ENCODE peak calls at places on chromosome 5, in seven cellular contexts. One of them, this sample, is unnamed.

GRCh38 chr5:153632748-153633290 is 142.3 kb downstream of the GRIA1 start:
- DNase-seq in mesendoderm: no peak
- DNase-seq in CD4-positive, CD25-positive, alpha-beta regulatory T cell: no peak
- DNase-seq in body of pancreas: no peak
- DNase-seq in upper lobe of right lung: no peak
- DNase-seq in tibial artery: no peak
- DNase-seq in neuronal stem cell: no peak
- DNase-seq in this sample: no peak

GRCh38 chr5:74055446-74056097 is 429.6 kb downstream of the ARHGEF28 start:
- DNase-seq in neuronal stem cell: no peak
- DNase-seq in mesendoderm: peak; percentile 74
- DNase-seq in upper lobe of right lung: no peak
- DNase-seq in CD4-positive, CD25-positive, alpha-beta regulatory T cell: no peak
- DNase-seq in tibial artery: no peak
- DNase-seq in body of pancreas: no peak
- DNase-seq in this sample: no peak

GRCh38 chr5:175461370-175461769 is 17.0 kb upstream of the SFXN1 start:
- DNase-seq in CD4-positive, CD25-positive, alpha-beta regulatory T cell: no peak
- DNase-seq in upper lobe of right lung: no peak
- DNase-seq in tibial artery: no peak
- DNase-seq in body of pancreas: no peak
- DNase-seq in neuronal stem cell: no peak
- DNase-seq in mesendoderm: no peak
- DNase-seq in this sample: no peak

GRCh38 chr5:79859588-79859987 is 131.5 kb downstream of the MTX3 start:
- DNase-seq in upper lobe of right lung: no peak
- DNase-seq in mesendoderm: no peak
- DNase-seq in tibial artery: no peak
- DNase-seq in CD4-positive, CD25-positive, alpha-beta regulatory T cell: no peak
- DNase-seq in neuronal stem cell: no peak
- DNase-seq in body of pancreas: no peak
- DNase-seq in this sample: no peak

GRCh38 chr5:59124983-59125960 is 542.4 kb downstream of the RAB3C start:
- DNase-seq in CD4-positive, CD25-positive, alpha-beta regulatory T cell: no peak
- DNase-seq in body of pancreas: no peak
- DNase-seq in upper lobe of right lung: no peak
- DNase-seq in neuronal stem cell: no peak
- DNase-seq in tibial artery: no peak
- DNase-seq in mesendoderm: peak; percentile 48
- DNase-seq in this sample: no peak

GRCh38 chr5:123807177-123807900 is 295.4 kb downstream of the CSNK1G3 start:
- DNase-seq in body of pancreas: no peak
- DNase-seq in upper lobe of right lung: no peak
- DNase-seq in mesendoderm: peak; percentile 66
- DNase-seq in neuronal stem cell: peak; percentile 35
- DNase-seq in tibial artery: no peak
- DNase-seq in CD4-positive, CD25-positive, alpha-beta regulatory T cell: no peak
- DNase-seq in this sample: no peak

GRCh38 chr5:34494111-34494755 is 161.9 kb upstream of the RAI14 start:
- DNase-seq in body of pancreas: no peak
- DNase-seq in upper lobe of right lung: no peak
- DNase-seq in CD4-positive, CD25-positive, alpha-beta regulatory T cell: no peak
- DNase-seq in neuronal stem cell: no peak
- DNase-seq in mesendoderm: no peak
- DNase-seq in tibial artery: no peak
- DNase-seq in this sample: no peak

GRCh38 chr5:6734781-6735180 is 21.5 kb downstream of the TENT4A start:
- DNase-seq in neuronal stem cell: no peak
- DNase-seq in CD4-positive, CD25-positive, alpha-beta regulatory T cell: no peak
- DNase-seq in upper lobe of right lung: no peak
- DNase-seq in mesendoderm: no peak
- DNase-seq in tibial artery: no peak
- DNase-seq in body of pancreas: no peak
- DNase-seq in this sample: no peak

GRCh38 chr5:139094154-139095131 is 103.7 kb downstream of the SIL1 start:
- DNase-seq in neuronal stem cell: no peak
- DNase-seq in upper lobe of right lung: no peak
- DNase-seq in body of pancreas: no peak
- DNase-seq in mesendoderm: no peak
- DNase-seq in CD4-positive, CD25-positive, alpha-beta regulatory T cell: no peak
- DNase-seq in tibial artery: no peak
- DNase-seq in this sample: no peak

GRCh38 chr5:16644301-16644889 is 27.6 kb upstream of the RETREG1 start:
- DNase-seq in body of pancreas: no peak
- DNase-seq in CD4-positive, CD25-positive, alpha-beta regulatory T cell: peak; percentile 23
- DNase-seq in neuronal stem cell: no peak
- DNase-seq in tibial artery: no peak
- DNase-seq in mesendoderm: no peak
- DNase-seq in upper lobe of right lung: no peak
- DNase-seq in this sample: no peak

GRCh38 chr5:84303315-84303714 is 81.4 kb downstream of the EDIL3 start:
- DNase-seq in upper lobe of right lung: no peak
- DNase-seq in tibial artery: no peak
- DNase-seq in CD4-positive, CD25-positive, alpha-beta regulatory T cell: no peak
- DNase-seq in body of pancreas: no peak
- DNase-seq in mesendoderm: no peak
- DNase-seq in neuronal stem cell: no peak
- DNase-seq in this sample: no peak

GRCh38 chr5:34497031-34497808 is 158.9 kb upstream of the RAI14 start:
- DNase-seq in neuronal stem cell: no peak
- DNase-seq in tibial artery: peak; percentile 84
- DNase-seq in body of pancreas: peak; percentile 33
- DNase-seq in upper lobe of right lung: no peak
- DNase-seq in mesendoderm: no peak
- DNase-seq in CD4-positive, CD25-positive, alpha-beta regulatory T cell: no peak
- DNase-seq in this sample: peak; percentile 73

GRCh38 chr5:178902849-178903248 is 7.1 kb downstream of the ZFP2 start:
- DNase-seq in tibial artery: no peak
- DNase-seq in upper lobe of right lung: no peak
- DNase-seq in body of pancreas: no peak
- DNase-seq in neuronal stem cell: no peak
- DNase-seq in CD4-positive, CD25-positive, alpha-beta regulatory T cell: no peak
- DNase-seq in mesendoderm: no peak
- DNase-seq in this sample: no peak

GRCh38 chr5:103414598-103414997 is 148.0 kb downstream of the NUDT12 start:
- DNase-seq in neuronal stem cell: no peak
- DNase-seq in tibial artery: no peak
- DNase-seq in mesendoderm: peak; percentile 26
- DNase-seq in body of pancreas: no peak
- DNase-seq in upper lobe of right lung: no peak
- DNase-seq in CD4-positive, CD25-positive, alpha-beta regulatory T cell: no peak
- DNase-seq in this sample: no peak

GRCh38 chr5:62005551-62005950 is 300.5 kb upstream of the KIF2A start:
- DNase-seq in mesendoderm: no peak
- DNase-seq in CD4-positive, CD25-positive, alpha-beta regulatory T cell: no peak
- DNase-seq in tibial artery: no peak
- DNase-seq in neuronal stem cell: no peak
- DNase-seq in body of pancreas: no peak
- DNase-seq in upper lobe of right lung: no peak
- DNase-seq in this sample: no peak

GRCh38 chr5:36502608-36503007 is 103.8 kb upstream of the SLC1A3 start:
- DNase-seq in body of pancreas: no peak
- DNase-seq in mesendoderm: no peak
- DNase-seq in CD4-positive, CD25-positive, alpha-beta regulatory T cell: no peak
- DNase-seq in tibial artery: no peak
- DNase-seq in neuronal stem cell: no peak
- DNase-seq in upper lobe of right lung: no peak
- DNase-seq in this sample: no peak

GRCh38 chr5:10866913-10867312 is 105.9 kb upstream of the DAP start:
- DNase-seq in tibial artery: no peak
- DNase-seq in upper lobe of right lung: no peak
- DNase-seq in CD4-positive, CD25-positive, alpha-beta regulatory T cell: no peak
- DNase-seq in body of pancreas: no peak
- DNase-seq in mesendoderm: peak; percentile 63
- DNase-seq in neuronal stem cell: no peak
- DNase-seq in this sample: no peak

GRCh38 chr5:96563816-96564215 is 98.4 kb upstream of the CAST start:
- DNase-seq in upper lobe of right lung: no peak
- DNase-seq in body of pancreas: no peak
- DNase-seq in mesendoderm: no peak
- DNase-seq in neuronal stem cell: no peak
- DNase-seq in tibial artery: no peak
- DNase-seq in CD4-positive, CD25-positive, alpha-beta regulatory T cell: no peak
- DNase-seq in this sample: no peak

GRCh38 chr5:95729115-95730010 is 1.8 kb upstream of the RHOBTB3 start:
- DNase-seq in tibial artery: no peak
- DNase-seq in body of pancreas: no peak
- DNase-seq in mesendoderm: no peak
- DNase-seq in upper lobe of right lung: no peak
- DNase-seq in neuronal stem cell: no peak
- DNase-seq in CD4-positive, CD25-positive, alpha-beta regulatory T cell: no peak
- DNase-seq in this sample: no peak

GRCh38 chr5:102856374-102856748 is 101.3 kb downstream of the PAM start:
- DNase-seq in upper lobe of right lung: no peak
- DNase-seq in mesendoderm: no peak
- DNase-seq in CD4-positive, CD25-positive, alpha-beta regulatory T cell: no peak
- DNase-seq in tibial artery: no peak
- DNase-seq in body of pancreas: no peak
- DNase-seq in neuronal stem cell: no peak
- DNase-seq in this sample: no peak

GRCh38 chr5:159146839-159147238 is 47.1 kb upstream of the EBF1 start:
- DNase-seq in tibial artery: no peak
- DNase-seq in CD4-positive, CD25-positive, alpha-beta regulatory T cell: no peak
- DNase-seq in neuronal stem cell: no peak
- DNase-seq in mesendoderm: peak; percentile 78
- DNase-seq in upper lobe of right lung: no peak
- DNase-seq in body of pancreas: no peak
- DNase-seq in this sample: no peak

GRCh38 chr5:159149085-159149484 is 49.4 kb upstream of the EBF1 start:
- DNase-seq in mesendoderm: no peak
- DNase-seq in upper lobe of right lung: no peak
- DNase-seq in CD4-positive, CD25-positive, alpha-beta regulatory T cell: no peak
- DNase-seq in body of pancreas: no peak
- DNase-seq in tibial artery: no peak
- DNase-seq in neuronal stem cell: no peak
- DNase-seq in this sample: no peak
- H3K27ac ChIP-seq in mesendoderm: no peak overlapping the region
- H3K27ac ChIP-seq in upper lobe of right lung: no peak overlapping the region
- H3K27ac ChIP-seq in CD4-positive, CD25-positive, alpha-beta regulatory T cell: no peak overlapping the region
- H3K27ac ChIP-seq in body of pancreas: no peak overlapping the region
- H3K27ac ChIP-seq in tibial artery: no peak overlapping the region
- H3K27ac ChIP-seq in neuronal stem cell: no peak overlapping the region
- H3K27ac ChIP-seq in this sample: no peak overlapping the region

DNA sequence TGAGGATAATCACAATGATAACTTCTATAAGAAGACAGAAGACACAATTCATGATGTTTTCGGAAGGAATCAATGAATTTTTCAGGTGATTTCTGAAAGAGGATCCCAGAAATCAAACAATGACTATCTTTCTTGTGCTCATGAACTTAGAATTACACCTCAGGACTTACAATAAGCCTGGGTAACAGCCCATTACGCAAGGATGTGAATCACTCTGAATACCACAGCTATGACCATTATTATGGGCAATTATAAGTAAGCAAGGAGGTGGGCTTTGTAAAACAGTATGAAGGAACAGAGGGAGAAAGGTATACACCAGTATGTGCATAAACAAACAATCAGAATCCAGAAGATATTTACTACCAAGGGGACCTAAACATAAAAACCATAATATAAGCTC is 21.5 kb upstream of the PPP2CA start:
- DNase-seq in upper lobe of right lung: no peak
- DNase-seq in tibial artery: no peak
- DNase-seq in body of pancreas: no peak
- DNase-seq in CD4-positive, CD25-positive, alpha-beta regulatory T cell: no peak
- DNase-seq in neuronal stem cell: no peak
- DNase-seq in mesendoderm: peak; percentile 38
- DNase-seq in this sample: no peak
- H3K4me1 ChIP-seq in upper lobe of right lung: no peaks in the 10 kb centered on the region
- H3K4me1 ChIP-seq in tibial artery: no peaks in the 10 kb centered on the region
- H3K4me1 ChIP-seq in body of pancreas: no peaks in the 10 kb centered on the region
- H3K4me1 ChIP-seq in CD4-positive, CD25-positive, alpha-beta regulatory T cell: no peaks in the 10 kb centered on the region
- H3K4me1 ChIP-seq in neuronal stem cell: peaks cover 4% of the 10 kb centered on the region
- H3K4me1 ChIP-seq in mesendoderm: peaks cover 7% of the 10 kb centered on the region
- H3K4me1 ChIP-seq in this sample: no peaks in the 10 kb centered on the region

GRCh38 chr5:44443172-44443571 is 54.0 kb upstream of the FGF10 start:
- DNase-seq in neuronal stem cell: no peak
- DNase-seq in body of pancreas: no peak
- DNase-seq in mesendoderm: peak; percentile 94
- DNase-seq in CD4-positive, CD25-positive, alpha-beta regulatory T cell: no peak
- DNase-seq in upper lobe of right lung: no peak
- DNase-seq in tibial artery: no peak
- DNase-seq in this sample: no peak

GRCh38 chr5:44441460-44441859 is 52.2 kb upstream of the FGF10 start:
- DNase-seq in CD4-positive, CD25-positive, alpha-beta regulatory T cell: no peak
- DNase-seq in tibial artery: no peak
- DNase-seq in body of pancreas: no peak
- DNase-seq in mesendoderm: peak; percentile 45
- DNase-seq in neuronal stem cell: peak; percentile 44
- DNase-seq in upper lobe of right lung: no peak
- DNase-seq in this sample: no peak

GRCh38 chr5:44440186-44440585 is 51.0 kb upstream of the FGF10 start:
- DNase-seq in upper lobe of right lung: no peak
- DNase-seq in mesendoderm: no peak
- DNase-seq in neuronal stem cell: no peak
- DNase-seq in CD4-positive, CD25-positive, alpha-beta regulatory T cell: no peak
- DNase-seq in tibial artery: no peak
- DNase-seq in body of pancreas: no peak
- DNase-seq in this sample: no peak
- H3K36me3 ChIP-seq in upper lobe of right lung: no peaks in the 10 kb centered on the region
- H3K36me3 ChIP-seq in mesendoderm: no peaks in the 10 kb centered on the region
- H3K36me3 ChIP-seq in neuronal stem cell: no peaks in the 10 kb centered on the region
- H3K36me3 ChIP-seq in CD4-positive, CD25-positive, alpha-beta regulatory T cell: no peaks in the 10 kb centered on the region
- H3K36me3 ChIP-seq in tibial artery: no peaks in the 10 kb centered on the region
- H3K36me3 ChIP-seq in body of pancreas: no peaks in the 10 kb centered on the region
- H3K36me3 ChIP-seq in this sample: no peaks in the 10 kb centered on the region

GRCh38 chr5:150399158-150400019 is 13.3 kb downstream of the CD74 start:
- DNase-seq in body of pancreas: no peak
- DNase-seq in CD4-positive, CD25-positive, alpha-beta regulatory T cell: no peak
- DNase-seq in upper lobe of right lung: no peak
- DNase-seq in neuronal stem cell: no peak
- DNase-seq in tibial artery: no peak
- DNase-seq in mesendoderm: no peak
- DNase-seq in this sample: no peak
- H3K27ac ChIP-seq in body of pancreas: no peak overlapping the region
- H3K27ac ChIP-seq in CD4-positive, CD25-positive, alpha-beta regulatory T cell: peak overlapping the region; percentile 16
- H3K27ac ChIP-seq in upper lobe of right lung: no peak overlapping the region
- H3K27ac ChIP-seq in neuronal stem cell: no peak overlapping the region
- H3K27ac ChIP-seq in tibial artery: no peak overlapping the region
- H3K27ac ChIP-seq in mesendoderm: no peak overlapping the region
- H3K27ac ChIP-seq in this sample: no peak overlapping the region

This sample was measured in right atrium auricular region.